ENCODE peak calls at places on chromosomes 11 and 22, in eight cellular contexts. P is Panc1, Z is spleen, M is prostate gland, Q is H1, R is GM12878, K is sigmoid colon, Y is stomach. T is an unnamed sample. For H3K4me1, the result is how much of the 10 kb centered on the place peaks cover.

GRCh38 chr11:68212421-68213134 is 518 bp downstream of the KMT5B start:
- DNase-seq in P (no peak), Z (peak), M (peak), Q (peak), R (no peak), K (peak), Y (peak), T (peak)

GRCh38 chr11:65538915-65539374 is 14.1 kb downstream of the SCYL1 start:
- DNase-seq in P (no peak), Z (peak), M (no peak), Q (peak), R (no peak), K (no peak), Y (no peak), T (no peak)

GRCh38 chr11:128174465-128175101 is 412.8 kb downstream of the ETS1 start:
- DNase-seq in P (no peak), Z (no peak), M (no peak), Q (no peak), R (no peak), K (no peak), Y (no peak), T (no peak)

GRCh38 chr22:37776639-37777005 is 31.1 kb upstream of the GCAT start:
- DNase-seq in P (no peak), Z (no peak), M (no peak), Q (no peak), R (no peak), K (no peak), Y (no peak), T (no peak)

GRCh38 chr11:68099474-68100405 is 21.4 kb downstream of the CHKA start:
- DNase-seq in P (no peak), Z (no peak), M (peak), Q (no peak), R (peak), K (no peak), Y (peak), T (no peak)

GRCh38 chr22:27755521-27756211 is 45.9 kb downstream of the MN1 start:
- DNase-seq in P (no peak), Z (no peak), M (no peak), Q (no peak), R (no peak), K (no peak), Y (no peak), T (no peak)

GRCh38 chr11:44416776-44417175 is 106.8 kb upstream of the ALX4 start:
- DNase-seq in P (no peak), Z (no peak), M (no peak), Q (no peak), R (no peak), K (no peak), Y (no peak), T (no peak)

GRCh38 chr11:115886111-115886733 is 382.0 kb upstream of the CADM1 start:
- DNase-seq in P (no peak), Z (no peak), M (no peak), Q (no peak), R (no peak), K (no peak), Y (no peak), T (no peak)

GRCh38 chr11:12642040-12642439 is 32.2 kb upstream of the TEAD1 start:
- DNase-seq in P (no peak), Z (no peak), M (no peak), Q (no peak), R (no peak), K (no peak), Y (no peak), T (no peak)

GRCh38 chr11:103108933-103109817 is at the start of gene DYNC2H1:
- DNase-seq in P (peak), Z (peak), M (peak), Q (peak), R (peak), K (peak), Y (peak), T (peak)

GRCh38 chr11:30635401-30635989 is 49.3 kb upstream of the MPPED2 start:
- DNase-seq in P (no peak), Z (no peak), M (no peak), Q (peak), R (no peak), K (peak), Y (no peak), T (no peak)

GRCh38 chr11:128592454-128592853 is 5.1 kb upstream of the ETS1 start:
- DNase-seq in P (no peak), Z (no peak), M (no peak), Q (no peak), R (no peak), K (no peak), Y (no peak), T (no peak)

DNA sequence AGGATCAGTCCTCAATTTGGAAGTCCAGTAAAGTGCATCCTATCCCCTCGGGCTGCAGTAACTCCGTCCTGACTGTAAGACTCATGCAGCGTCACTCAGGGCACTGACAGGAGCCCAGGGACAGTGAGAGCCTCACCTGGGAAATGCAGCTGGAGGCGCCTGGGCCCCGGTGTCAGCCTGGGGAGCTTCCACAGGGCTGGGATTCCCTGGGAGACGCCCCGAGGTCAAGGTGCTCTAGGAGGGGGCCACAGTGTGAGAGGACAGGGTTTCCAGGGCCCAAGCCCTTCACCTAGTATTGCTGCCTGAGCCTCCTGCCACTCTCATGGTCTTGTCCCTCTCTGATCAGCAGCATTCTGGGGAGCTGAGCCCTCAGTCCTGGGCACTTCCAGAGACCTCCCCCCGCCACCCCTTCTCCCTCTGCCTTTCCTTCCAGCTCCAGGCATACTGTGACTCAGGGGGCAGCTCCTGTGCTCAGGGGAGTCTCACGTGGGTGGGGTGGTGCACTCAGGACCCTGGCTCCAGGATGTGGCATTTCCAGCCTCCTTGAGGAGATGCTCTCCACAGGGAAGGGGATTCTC is 99.1 kb upstream of the IGLL5 start:
- DNase-seq in P (no peak), Z (no peak), M (no peak), Q (no peak), R (no peak), K (no peak), Y (no peak), T (no peak)
- TF ChIP-seq CTCF in P (peak), Z (no peak), M (no peak), Q (no peak), R (no peak), K (no peak), Y (no peak), T (no peak)

GRCh38 chr11:133660202-133660568 is 127.9 kb upstream of the OPCML start:
- DNase-seq in P (no peak), Z (no peak), M (no peak), Q (no peak), R (no peak), K (no peak), Y (no peak), T (no peak)

GRCh38 chr11:133659542-133660201 is 127.4 kb upstream of the OPCML start:
- DNase-seq in P (no peak), Z (no peak), M (no peak), Q (no peak), R (peak), K (no peak), Y (no peak), T (no peak)

GRCh38 chr11:133663135-133663534 is 130.8 kb upstream of the OPCML start:
- DNase-seq in P (no peak), Z (no peak), M (no peak), Q (no peak), R (no peak), K (no peak), Y (no peak), T (no peak)

GRCh38 chr11:133663586-133663985 is 131.3 kb upstream of the OPCML start:
- DNase-seq in P (no peak), Z (no peak), M (no peak), Q (no peak), R (no peak), K (no peak), Y (no peak), T (no peak)

GRCh38 chr11:133661867-133662266 is 129.6 kb upstream of the OPCML start:
- DNase-seq in P (no peak), Z (no peak), M (no peak), Q (no peak), R (no peak), K (no peak), Y (no peak), T (no peak)
- H3K4me1 ChIP-seq in P (under half), Z (under half), M (under half), Q (under half), R (under half), K (under half), Y (under half), T (under half)

DNA sequence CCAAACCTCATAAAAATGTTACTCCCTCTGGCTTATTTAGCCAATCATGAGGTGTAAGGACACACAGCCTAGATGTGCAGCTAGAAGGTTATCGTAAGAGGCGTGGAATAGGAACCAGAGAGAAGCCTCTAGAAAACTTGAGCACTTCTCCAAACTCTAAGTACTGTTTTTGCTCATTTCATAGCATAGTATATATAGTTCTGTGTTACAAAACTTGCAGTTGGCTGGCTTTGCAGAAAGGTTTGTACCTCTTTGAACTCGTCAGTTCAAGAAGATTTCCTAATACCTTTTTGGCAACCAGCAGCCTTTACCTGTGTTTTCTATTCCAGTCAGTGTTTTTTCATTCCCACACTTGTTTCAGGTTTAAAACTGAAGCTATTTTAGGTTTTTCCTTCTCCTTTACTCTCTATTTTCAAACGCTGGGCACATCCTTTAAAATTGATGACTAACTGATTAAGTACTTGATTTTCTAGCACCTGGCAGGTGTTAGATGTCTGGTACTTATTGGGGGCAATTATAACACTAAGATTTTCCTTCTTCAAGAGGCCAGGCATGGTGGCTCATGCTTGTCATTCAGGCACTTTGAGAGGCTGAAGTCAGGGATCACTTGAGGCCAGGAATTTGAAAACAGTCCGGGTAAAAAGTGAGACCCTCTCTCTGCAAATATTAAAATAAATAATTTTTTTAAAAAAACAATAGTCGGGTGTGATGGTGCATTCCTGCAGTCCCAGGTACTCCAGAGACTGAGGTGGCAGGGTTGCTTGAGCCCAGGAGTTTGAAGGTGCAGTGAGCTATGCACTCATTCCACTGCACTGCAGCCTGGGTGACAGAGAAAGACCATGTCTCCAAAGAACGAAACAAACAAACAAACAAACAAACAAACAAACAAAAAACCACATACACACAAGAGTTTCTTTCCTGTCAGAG is 125.2 kb downstream of the LRRC4C start:
- DNase-seq in P (no peak), Z (no peak), M (no peak), Q (no peak), R (no peak), K (no peak), Y (no peak), T (no peak)
- TF ChIP-seq POLR2AphosphoS5 in P (no peak), Z (no peak), M (no peak), Q (no peak), R (no peak), K (no peak), Y (no peak), T (no peak)

DNA sequence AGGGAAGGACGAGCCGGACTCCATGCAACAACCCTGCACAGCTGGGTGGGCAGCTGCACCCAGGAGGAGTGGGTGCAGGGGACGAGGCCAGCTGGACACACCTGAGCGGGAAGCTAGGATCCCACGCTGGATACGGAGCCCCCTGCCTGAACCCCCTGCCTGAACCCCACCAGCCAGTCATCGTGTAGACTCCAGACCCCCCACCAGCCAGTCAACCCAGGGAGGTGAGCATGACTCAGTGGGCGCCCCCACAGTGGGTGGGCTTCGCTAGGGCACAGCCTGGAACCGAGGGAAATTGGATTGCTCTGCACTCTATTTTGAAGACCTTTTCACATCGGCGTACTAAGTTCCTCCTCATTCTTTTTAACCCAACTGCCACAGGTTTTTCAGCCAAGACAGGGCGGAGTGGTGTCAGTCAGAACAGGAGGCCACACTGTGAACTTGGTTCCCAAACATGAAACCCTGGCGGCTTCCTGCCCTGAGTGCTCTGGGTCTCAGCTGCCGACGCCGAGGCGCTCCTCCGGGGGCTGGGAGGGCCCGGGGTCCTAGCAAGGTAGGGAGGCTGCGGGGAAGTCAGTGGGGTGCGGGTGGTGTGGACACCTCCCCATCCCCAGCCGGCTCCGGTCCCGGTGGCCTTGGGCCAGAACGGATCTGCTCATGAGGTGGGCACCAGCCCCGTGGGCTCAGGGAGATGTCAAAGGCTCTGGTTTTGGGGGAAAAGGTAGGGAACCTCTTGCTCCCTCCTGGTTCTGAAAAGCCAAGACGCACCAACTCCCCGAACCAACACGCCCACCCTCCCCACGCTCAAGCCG is 57.0 kb downstream of the BRD1 start:
- DNase-seq in P (no peak), Z (peak), M (no peak), Q (no peak), R (no peak), K (peak), Y (no peak), T (no peak)
- TF ChIP-seq CTCF in P (no peak), Z (no peak), M (no peak), Q (no peak), R (no peak), K (no peak), Y (no peak), T (no peak)

GRCh38 chr11:35148163-35148562 is 9.2 kb downstream of the CD44 start:
- DNase-seq in P (no peak), Z (no peak), M (no peak), Q (no peak), R (no peak), K (no peak), Y (no peak), T (no peak)
- H3K4me1 ChIP-seq in P (half or more), Z (half or more), M (under half), Q (under half), R (under half), K (under half), Y (half or more), T (under half)

GRCh38 chr11:126161146-126161458 is 50.3 kb downstream of the RPUSD4 start:
- DNase-seq in P (no peak), Z (peak), M (no peak), Q (no peak), R (no peak), K (no peak), Y (no peak), T (no peak)

GRCh38 chr11:126163779-126164178 is 47.7 kb downstream of the RPUSD4 start:
- DNase-seq in P (no peak), Z (peak), M (no peak), Q (no peak), R (no peak), K (no peak), Y (no peak), T (no peak)

GRCh38 chr11:126164781-126165180 is 46.7 kb downstream of the RPUSD4 start:
- DNase-seq in P (no peak), Z (peak), M (no peak), Q (no peak), R (no peak), K (no peak), Y (no peak), T (no peak)

GRCh38 chr11:126162286-126163030 is 49.0 kb downstream of the RPUSD4 start:
- DNase-seq in P (no peak), Z (peak), M (no peak), Q (no peak), R (no peak), K (no peak), Y (no peak), T (no peak)

GRCh38 chr11:126163074-126163700 is 48.3 kb downstream of the RPUSD4 start:
- DNase-seq in P (no peak), Z (peak), M (no peak), Q (no peak), R (no peak), K (peak), Y (no peak), T (no peak)
- TF ChIP-seq POLR2AphosphoS5 in P (no peak), Z (peak), M (no peak), Q (no peak), R (no peak), K (peak), Y (peak), T (no peak)

DNA sequence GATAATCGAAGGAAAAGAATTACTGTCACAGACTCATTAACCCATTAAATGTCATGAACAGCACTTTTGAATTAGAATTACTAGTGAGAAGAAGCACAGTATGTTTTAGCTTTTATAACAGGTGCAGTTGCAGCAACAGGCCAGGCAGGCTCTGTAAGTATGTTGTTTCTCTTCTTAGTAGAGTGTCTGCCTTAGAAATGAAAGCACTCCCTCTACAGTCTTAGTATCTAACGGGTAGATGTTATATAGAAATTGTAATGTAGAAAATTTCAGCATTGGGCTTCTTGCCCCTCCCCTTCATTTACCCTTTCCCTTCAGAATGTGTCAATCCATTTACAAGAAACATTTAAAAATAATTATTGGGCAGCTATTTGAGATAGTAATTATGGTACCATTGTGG is 87.4 kb downstream of the HIPK3 start:
- DNase-seq in P (no peak), Z (no peak), M (no peak), Q (no peak), R (no peak), K (no peak), Y (no peak), T (no peak)
- TF ChIP-seq CTCF in P (no peak), Z (no peak), M (peak), Q (no peak), R (peak), K (no peak), Y (no peak), T (no peak)

GRCh38 chr22:39949964-39950737 is 10.0 kb upstream of the TMA7B start:
- DNase-seq in P (no peak), Z (no peak), M (no peak), Q (no peak), R (no peak), K (no peak), Y (no peak), T (no peak)

GRCh38 chr22:39943366-39943765 is 16.8 kb upstream of the TMA7B start:
- DNase-seq in P (no peak), Z (no peak), M (no peak), Q (peak), R (no peak), K (no peak), Y (no peak), T (no peak)

GRCh38 chr22:39943941-39944624 is 16.1 kb upstream of the TMA7B start:
- DNase-seq in P (no peak), Z (no peak), M (no peak), Q (no peak), R (no peak), K (no peak), Y (no peak), T (no peak)

GRCh38 chr22:39947488-39948216 is 12.5 kb upstream of the TMA7B start:
- DNase-seq in P (no peak), Z (no peak), M (no peak), Q (no peak), R (no peak), K (no peak), Y (no peak), T (no peak)

DNA sequence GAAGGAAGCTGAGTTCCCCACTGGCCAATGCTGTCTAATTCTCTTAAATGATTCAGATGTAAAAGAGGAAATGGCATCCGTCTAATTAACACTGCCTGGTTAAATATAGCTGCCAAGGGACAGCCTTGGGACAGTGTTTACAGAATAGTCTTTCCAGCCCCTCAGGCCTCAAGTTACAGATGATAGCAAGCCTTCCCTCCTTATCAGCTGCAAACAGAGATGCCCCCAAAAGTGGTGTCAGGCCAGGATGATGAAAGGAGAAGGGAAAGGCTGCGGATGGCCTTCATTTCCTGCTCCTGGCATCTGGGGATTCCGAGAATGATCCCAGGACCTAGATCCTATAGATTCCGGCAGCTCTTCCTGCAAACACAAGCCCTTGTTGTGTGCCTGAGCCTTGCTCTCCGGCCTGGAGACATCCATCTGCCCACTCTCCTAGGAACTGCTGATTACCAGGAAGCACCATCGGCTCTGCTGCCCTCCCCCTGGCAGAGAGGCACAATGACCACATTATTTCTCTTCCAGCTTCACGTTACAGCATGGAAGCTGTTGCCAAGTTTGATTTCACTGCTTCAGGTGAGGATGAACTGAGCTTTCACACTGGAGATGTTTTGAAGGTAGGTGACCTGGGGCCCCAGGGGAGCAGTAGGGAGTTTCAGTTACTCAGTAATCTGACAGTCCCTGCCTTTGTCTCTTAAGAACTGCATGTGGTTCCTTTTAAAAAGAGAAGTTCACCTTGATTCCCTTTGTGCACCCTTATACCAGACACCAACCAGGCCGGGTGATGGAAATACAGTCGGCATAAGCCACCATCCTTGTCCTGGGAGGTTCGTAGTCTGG is 13.4 kb upstream of the TMA7B start:
- DNase-seq in P (no peak), Z (no peak), M (peak), Q (no peak), R (no peak), K (no peak), Y (no peak), T (no peak)
- H3K4me1 ChIP-seq in P (under half), Z (half or more), M (under half), Q (under half), R (under half), K (under half), Y (under half), T (under half)

GRCh38 chr22:50612715-50613221 is 12.2 kb downstream of the MAPK8IP2 start:
- DNase-seq in P (no peak), Z (peak), M (no peak), Q (peak), R (no peak), K (no peak), Y (no peak), T (peak)
- TF ChIP-seq POLR2AphosphoS5 in P (no peak), Z (no peak), M (no peak), Q (no peak), R (no peak), K (no peak), Y (no peak), T (no peak)